ENCODE peak calls at places on chromosomes 3 and 15, in ten cellular contexts. One of them, this sample, is unnamed.

GRCh38 chr3:35338186-35338585 is 301.1 kb upstream of the ARPP21 start:
- DNase-seq in spleen: no peak
- DNase-seq in activated B cell treated with CpG ODN at 0.5 μM for 24 hours: no peak
- DNase-seq in dorsolateral prefrontal cortex: no peak
- DNase-seq in ovary: no peak
- DNase-seq in fibroblast of pulmonary artery: no peak
- DNase-seq in WTC11: no peak
- DNase-seq in heart right ventricle: no peak
- DNase-seq in BE2C: no peak
- DNase-seq in OCI-LY7: no peak
- DNase-seq in this sample: no peak

GRCh38 chr15:95551580-95551979 is 778.9 kb upstream of the NR2F2 start:
- DNase-seq in activated B cell treated with CpG ODN at 0.5 μM for 24 hours: no peak
- DNase-seq in fibroblast of pulmonary artery: no peak
- DNase-seq in OCI-LY7: no peak
- DNase-seq in spleen: no peak
- DNase-seq in heart right ventricle: no peak
- DNase-seq in ovary: no peak
- DNase-seq in BE2C: no peak
- DNase-seq in dorsolateral prefrontal cortex: no peak
- DNase-seq in WTC11: no peak
- DNase-seq in this sample: no peak

GRCh38 chr15:63156708-63157065 is 590 bp downstream of the RPS27L start:
- DNase-seq in spleen: no peak
- DNase-seq in BE2C: no peak
- DNase-seq in WTC11: no peak
- DNase-seq in heart right ventricle: peak; percentile 20
- DNase-seq in dorsolateral prefrontal cortex: no peak
- DNase-seq in ovary: no peak
- DNase-seq in activated B cell treated with CpG ODN at 0.5 μM for 24 hours: no peak
- DNase-seq in OCI-LY7: peak; percentile 35
- DNase-seq in fibroblast of pulmonary artery: peak; percentile 54
- DNase-seq in this sample: no peak

GRCh38 chr3:46714728-46715506 is 2.8 kb downstream of the PRSS50 start:
- DNase-seq in heart right ventricle: peak; percentile 2
- DNase-seq in ovary: no peak
- DNase-seq in fibroblast of pulmonary artery: no peak
- DNase-seq in spleen: no peak
- DNase-seq in WTC11: no peak
- DNase-seq in activated B cell treated with CpG ODN at 0.5 μM for 24 hours: no peak
- DNase-seq in dorsolateral prefrontal cortex: no peak
- DNase-seq in BE2C: no peak
- DNase-seq in OCI-LY7: no peak
- DNase-seq in this sample: no peak

GRCh38 chr3:47432673-47433072 is 43.1 kb downstream of the SCAP start:
- DNase-seq in OCI-LY7: no peak
- DNase-seq in activated B cell treated with CpG ODN at 0.5 μM for 24 hours: no peak
- DNase-seq in dorsolateral prefrontal cortex: no peak
- DNase-seq in fibroblast of pulmonary artery: no peak
- DNase-seq in spleen: no peak
- DNase-seq in WTC11: no peak
- DNase-seq in ovary: no peak
- DNase-seq in BE2C: no peak
- DNase-seq in heart right ventricle: no peak
- DNase-seq in this sample: no peak

GRCh38 chr15:85927936-85928537 is 133.3 kb upstream of the KLHL25 start:
- DNase-seq in BE2C: no peak
- DNase-seq in dorsolateral prefrontal cortex: no peak
- DNase-seq in heart right ventricle: no peak
- DNase-seq in ovary: no peak
- DNase-seq in fibroblast of pulmonary artery: no peak
- DNase-seq in OCI-LY7: no peak
- DNase-seq in WTC11: no peak
- DNase-seq in spleen: no peak
- DNase-seq in activated B cell treated with CpG ODN at 0.5 μM for 24 hours: no peak
- DNase-seq in this sample: no peak

GRCh38 chr3:165854696-165855095 is 17.5 kb upstream of the BCHE start:
- DNase-seq in ovary: no peak
- DNase-seq in BE2C: no peak
- DNase-seq in heart right ventricle: no peak
- DNase-seq in WTC11: no peak
- DNase-seq in activated B cell treated with CpG ODN at 0.5 μM for 24 hours: no peak
- DNase-seq in spleen: no peak
- DNase-seq in dorsolateral prefrontal cortex: no peak
- DNase-seq in OCI-LY7: peak; percentile 33
- DNase-seq in fibroblast of pulmonary artery: peak; percentile 38
- DNase-seq in this sample: no peak

GRCh38 chr3:186209810-186210752 is 101.2 kb upstream of the ETV5 start:
- DNase-seq in spleen: no peak
- DNase-seq in dorsolateral prefrontal cortex: peak; percentile 90
- DNase-seq in fibroblast of pulmonary artery: peak; percentile 62
- DNase-seq in activated B cell treated with CpG ODN at 0.5 μM for 24 hours: no peak
- DNase-seq in heart right ventricle: peak; percentile 58
- DNase-seq in WTC11: peak; percentile 26
- DNase-seq in OCI-LY7: peak; percentile 46
- DNase-seq in BE2C: peak; percentile 54
- DNase-seq in ovary: peak; percentile 66
- DNase-seq in this sample: peak; percentile 51

GRCh38 chr15:39124925-39125625 is 455.8 kb upstream of the THBS1 start:
- DNase-seq in dorsolateral prefrontal cortex: no peak
- DNase-seq in activated B cell treated with CpG ODN at 0.5 μM for 24 hours: no peak
- DNase-seq in OCI-LY7: no peak
- DNase-seq in heart right ventricle: no peak
- DNase-seq in spleen: no peak
- DNase-seq in WTC11: no peak
- DNase-seq in fibroblast of pulmonary artery: no peak
- DNase-seq in ovary: no peak
- DNase-seq in BE2C: no peak
- DNase-seq in this sample: no peak

GRCh38 chr15:39127151-39127815 is 453.6 kb upstream of the THBS1 start:
- DNase-seq in fibroblast of pulmonary artery: peak; percentile 83
- DNase-seq in WTC11: no peak
- DNase-seq in ovary: no peak
- DNase-seq in dorsolateral prefrontal cortex: no peak
- DNase-seq in spleen: no peak
- DNase-seq in heart right ventricle: no peak
- DNase-seq in activated B cell treated with CpG ODN at 0.5 μM for 24 hours: no peak
- DNase-seq in BE2C: no peak
- DNase-seq in OCI-LY7: no peak
- DNase-seq in this sample: no peak

GRCh38 chr15:39127925-39128617 is 452.8 kb upstream of the THBS1 start:
- DNase-seq in BE2C: peak; percentile 16
- DNase-seq in ovary: no peak
- DNase-seq in activated B cell treated with CpG ODN at 0.5 μM for 24 hours: no peak
- DNase-seq in heart right ventricle: no peak
- DNase-seq in fibroblast of pulmonary artery: peak; percentile 99
- DNase-seq in WTC11: no peak
- DNase-seq in spleen: no peak
- DNase-seq in OCI-LY7: no peak
- DNase-seq in dorsolateral prefrontal cortex: no peak
- DNase-seq in this sample: no peak

GRCh38 chr15:39124155-39124924 is 456.5 kb upstream of the THBS1 start:
- DNase-seq in activated B cell treated with CpG ODN at 0.5 μM for 24 hours: no peak
- DNase-seq in dorsolateral prefrontal cortex: no peak
- DNase-seq in BE2C: no peak
- DNase-seq in ovary: no peak
- DNase-seq in OCI-LY7: no peak
- DNase-seq in heart right ventricle: no peak
- DNase-seq in WTC11: no peak
- DNase-seq in fibroblast of pulmonary artery: peak; percentile 61
- DNase-seq in spleen: no peak
- DNase-seq in this sample: no peak

DNA sequence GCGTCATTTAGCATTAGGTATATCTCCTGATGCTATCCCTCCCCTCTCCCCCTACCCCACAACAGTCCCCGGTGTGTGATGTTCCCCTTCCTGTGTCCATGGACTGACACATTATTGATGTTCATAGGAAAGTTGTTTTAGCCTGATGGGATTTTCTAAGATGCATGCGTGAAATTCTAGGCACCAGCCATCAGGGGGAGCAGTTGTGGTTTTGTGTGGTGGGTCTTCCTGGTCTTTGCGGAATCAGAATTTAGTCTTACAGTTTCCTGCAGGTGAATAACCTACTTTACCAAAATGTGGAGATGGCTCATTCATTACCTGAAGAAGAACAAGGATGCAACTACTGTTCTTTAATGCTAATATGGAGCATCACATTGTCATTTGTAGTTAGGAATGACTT is 455.0 kb upstream of the THBS1 start:
- DNase-seq in activated B cell treated with CpG ODN at 0.5 μM for 24 hours: no peak
- DNase-seq in OCI-LY7: peak; percentile 31
- DNase-seq in spleen: no peak
- DNase-seq in WTC11: peak; percentile 30
- DNase-seq in fibroblast of pulmonary artery: peak; percentile 69
- DNase-seq in BE2C: peak; percentile 51
- DNase-seq in heart right ventricle: no peak
- DNase-seq in ovary: no peak
- DNase-seq in dorsolateral prefrontal cortex: no peak
- DNase-seq in this sample: no peak
- TF ChIP-seq CTCF in activated B cell treated with CpG ODN at 0.5 μM for 24 hours: no peak
- TF ChIP-seq CTCF in OCI-LY7: peak; percentile 77
- TF ChIP-seq CTCF in spleen: peak; percentile 56
- TF ChIP-seq CTCF in WTC11: peak; percentile 57
- TF ChIP-seq CTCF in fibroblast of pulmonary artery: peak; percentile 58
- TF ChIP-seq CTCF in BE2C: peak; percentile 87
- TF ChIP-seq CTCF in heart right ventricle: peak; percentile 41
- TF ChIP-seq CTCF in ovary: no peak
- TF ChIP-seq CTCF in dorsolateral prefrontal cortex: peak; percentile 38
- TF ChIP-seq CTCF in this sample: peak; percentile 54

DNA sequence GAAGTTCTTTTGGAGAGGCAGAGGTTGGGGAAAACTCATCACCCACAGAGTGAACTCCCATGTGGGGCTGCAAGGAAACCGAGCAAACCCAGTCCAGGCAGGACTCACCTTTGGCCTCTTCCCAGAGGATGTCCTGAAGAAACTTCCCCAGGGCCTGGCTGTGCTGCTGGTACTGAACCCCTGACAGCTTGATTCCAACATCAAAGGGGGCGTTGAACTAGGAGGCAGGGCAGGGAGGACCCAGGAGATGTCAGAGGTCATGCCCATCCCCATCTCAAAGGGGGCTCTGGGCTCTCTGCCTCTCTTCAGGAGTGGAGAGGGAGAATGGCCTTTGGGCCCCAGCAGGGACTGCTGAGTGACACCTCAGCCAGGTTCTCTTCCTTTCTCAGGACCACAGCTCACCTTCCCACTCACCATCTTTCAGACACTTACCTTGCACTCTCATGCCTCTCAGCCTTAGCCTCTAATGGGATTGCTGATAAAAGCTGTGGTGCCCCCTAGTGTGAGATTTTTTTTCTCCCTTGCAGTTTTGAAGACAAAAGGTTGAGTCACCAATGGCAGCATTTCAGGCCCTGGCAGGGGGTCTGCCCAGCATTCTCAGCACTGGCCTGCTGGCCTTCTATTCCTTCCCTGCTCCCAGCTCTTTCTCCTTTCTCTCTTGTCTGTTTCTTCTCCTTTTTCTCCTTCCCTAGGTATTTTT is 6.0 kb downstream of the GHRL start:
- DNase-seq in spleen: no peak
- DNase-seq in activated B cell treated with CpG ODN at 0.5 μM for 24 hours: no peak
- DNase-seq in BE2C: no peak
- DNase-seq in heart right ventricle: no peak
- DNase-seq in ovary: no peak
- DNase-seq in WTC11: no peak
- DNase-seq in OCI-LY7: peak; percentile 69
- DNase-seq in fibroblast of pulmonary artery: peak; percentile 83
- DNase-seq in dorsolateral prefrontal cortex: no peak
- DNase-seq in this sample: no peak
- TF ChIP-seq CTCF in spleen: peak; percentile 61
- TF ChIP-seq CTCF in activated B cell treated with CpG ODN at 0.5 μM for 24 hours: no peak
- TF ChIP-seq CTCF in BE2C: no peak
- TF ChIP-seq CTCF in heart right ventricle: peak; percentile 49
- TF ChIP-seq CTCF in ovary: no peak
- TF ChIP-seq CTCF in WTC11: no peak
- TF ChIP-seq CTCF in OCI-LY7: peak; percentile 74
- TF ChIP-seq CTCF in fibroblast of pulmonary artery: peak; percentile 49
- TF ChIP-seq CTCF in dorsolateral prefrontal cortex: peak; percentile 41
- TF ChIP-seq CTCF in this sample: no peak

DNA sequence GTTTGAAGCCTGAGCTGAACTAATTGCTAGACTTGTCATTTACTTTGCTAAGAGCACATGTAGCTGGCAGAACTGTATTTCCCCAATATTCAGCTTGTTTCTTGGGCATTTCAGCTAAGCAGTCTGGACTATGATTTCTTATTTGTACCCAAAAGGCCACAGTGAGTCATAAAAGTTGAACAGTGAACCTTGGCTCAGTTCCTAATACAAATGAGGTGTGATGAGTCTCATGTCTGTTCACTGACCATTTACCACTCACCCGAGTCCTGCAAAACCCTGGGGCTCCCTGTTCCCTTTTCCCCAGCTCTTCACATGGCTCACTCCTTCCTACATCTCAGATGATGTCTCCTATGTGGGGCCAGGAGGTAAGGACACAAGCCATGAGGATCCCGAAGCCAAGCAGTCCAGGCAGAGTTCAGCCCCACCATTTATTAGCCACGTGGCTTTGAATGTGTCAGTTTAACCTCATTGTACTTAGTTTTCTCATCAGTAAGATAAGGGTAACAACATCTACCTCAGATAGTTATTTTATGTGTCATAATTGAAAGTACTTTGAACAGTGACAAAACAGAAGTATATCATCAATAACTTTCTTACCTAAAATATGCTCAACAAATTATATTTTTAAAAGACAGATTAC is 239.3 kb downstream of the IL5RA start:
- DNase-seq in fibroblast of pulmonary artery: no peak
- DNase-seq in BE2C: no peak
- DNase-seq in spleen: no peak
- DNase-seq in dorsolateral prefrontal cortex: no peak
- DNase-seq in heart right ventricle: no peak
- DNase-seq in ovary: no peak
- DNase-seq in OCI-LY7: no peak
- DNase-seq in activated B cell treated with CpG ODN at 0.5 μM for 24 hours: no peak
- DNase-seq in WTC11: no peak
- DNase-seq in this sample: no peak
- TF ChIP-seq CTCF in fibroblast of pulmonary artery: no peak
- TF ChIP-seq CTCF in BE2C: no peak
- TF ChIP-seq CTCF in spleen: no peak
- TF ChIP-seq CTCF in dorsolateral prefrontal cortex: no peak
- TF ChIP-seq CTCF in heart right ventricle: no peak
- TF ChIP-seq CTCF in ovary: no peak
- TF ChIP-seq CTCF in OCI-LY7: no peak
- TF ChIP-seq CTCF in activated B cell treated with CpG ODN at 0.5 μM for 24 hours: no peak
- TF ChIP-seq CTCF in WTC11: no peak
- TF ChIP-seq CTCF in this sample: no peak

GRCh38 chr15:88469321-88469720 is 1.8 kb downstream of the MRPS11 start:
- DNase-seq in BE2C: no peak
- DNase-seq in ovary: no peak
- DNase-seq in OCI-LY7: no peak
- DNase-seq in spleen: no peak
- DNase-seq in WTC11: no peak
- DNase-seq in dorsolateral prefrontal cortex: no peak
- DNase-seq in heart right ventricle: no peak
- DNase-seq in activated B cell treated with CpG ODN at 0.5 μM for 24 hours: no peak
- DNase-seq in fibroblast of pulmonary artery: no peak
- DNase-seq in this sample: no peak

GRCh38 chr15:88467935-88468528 is 524 bp downstream of the MRPS11 start:
- DNase-seq in OCI-LY7: peak; percentile 40
- DNase-seq in spleen: no peak
- DNase-seq in fibroblast of pulmonary artery: peak; percentile 21
- DNase-seq in heart right ventricle: no peak
- DNase-seq in WTC11: no peak
- DNase-seq in dorsolateral prefrontal cortex: no peak
- DNase-seq in activated B cell treated with CpG ODN at 0.5 μM for 24 hours: no peak
- DNase-seq in ovary: no peak
- DNase-seq in BE2C: peak; percentile 51
- DNase-seq in this sample: no peak

GRCh38 chr15:88472225-88472624 is 4.7 kb downstream of the MRPS11 start:
- DNase-seq in ovary: no peak
- DNase-seq in BE2C: no peak
- DNase-seq in activated B cell treated with CpG ODN at 0.5 μM for 24 hours: no peak
- DNase-seq in spleen: no peak
- DNase-seq in OCI-LY7: no peak
- DNase-seq in heart right ventricle: no peak
- DNase-seq in WTC11: no peak
- DNase-seq in dorsolateral prefrontal cortex: no peak
- DNase-seq in fibroblast of pulmonary artery: no peak
- DNase-seq in this sample: no peak

GRCh38 chr15:88467073-88467934 is at the start of the genes MRPL46 and MRPS11:
- DNase-seq in ovary: peak; percentile 91
- DNase-seq in dorsolateral prefrontal cortex: peak; percentile 94
- DNase-seq in spleen: peak; percentile 96
- DNase-seq in WTC11: peak; percentile 87
- DNase-seq in activated B cell treated with CpG ODN at 0.5 μM for 24 hours: peak; percentile 82
- DNase-seq in OCI-LY7: peak; percentile 94
- DNase-seq in BE2C: peak; percentile 92
- DNase-seq in fibroblast of pulmonary artery: peak; percentile 88
- DNase-seq in heart right ventricle: peak; percentile 90
- DNase-seq in this sample: peak; percentile 95

DNA sequence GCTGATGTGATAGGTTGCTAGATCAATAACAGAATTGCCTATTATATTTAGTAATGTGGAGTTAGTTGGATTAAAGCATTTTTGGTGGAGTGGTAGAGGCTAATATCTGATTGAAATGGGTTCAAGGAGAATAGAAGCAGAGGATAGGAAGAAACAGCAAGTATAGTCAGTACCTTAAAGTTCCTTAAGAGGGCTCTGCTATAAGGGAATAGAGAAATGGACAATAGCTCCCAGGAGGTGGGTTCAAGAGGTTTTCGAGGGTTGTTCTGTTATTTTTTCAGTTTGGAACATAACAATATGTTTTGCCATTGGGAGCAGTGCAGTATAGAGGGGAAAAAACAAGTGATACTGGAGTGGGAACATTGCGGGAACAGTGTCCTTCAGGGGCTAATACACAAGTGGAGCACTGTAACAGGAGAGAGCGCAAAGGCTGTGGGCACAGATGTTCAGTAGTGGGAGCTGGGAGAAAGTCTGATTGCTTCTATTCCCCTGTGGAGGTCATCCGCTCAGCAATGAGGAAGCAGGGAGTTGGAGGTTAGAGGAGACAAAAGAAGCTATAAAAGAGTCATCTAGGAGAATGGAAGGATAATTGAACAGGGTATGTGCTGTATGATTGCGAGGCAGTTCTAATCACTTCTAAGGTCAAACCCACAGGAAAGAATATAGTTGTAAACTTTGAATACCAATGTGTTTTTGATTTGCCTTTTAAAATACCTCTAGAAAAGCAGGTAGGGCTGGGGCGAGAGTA is 3.3 kb downstream of the MRPS11 start:
- DNase-seq in activated B cell treated with CpG ODN at 0.5 μM for 24 hours: no peak
- DNase-seq in WTC11: no peak
- DNase-seq in BE2C: no peak
- DNase-seq in fibroblast of pulmonary artery: no peak
- DNase-seq in ovary: no peak
- DNase-seq in dorsolateral prefrontal cortex: no peak
- DNase-seq in spleen: no peak
- DNase-seq in OCI-LY7: no peak
- DNase-seq in heart right ventricle: no peak
- DNase-seq in this sample: no peak
- TF ChIP-seq CTCF in activated B cell treated with CpG ODN at 0.5 μM for 24 hours: no peak
- TF ChIP-seq CTCF in WTC11: no peak
- TF ChIP-seq CTCF in BE2C: no peak
- TF ChIP-seq CTCF in fibroblast of pulmonary artery: no peak
- TF ChIP-seq CTCF in ovary: no peak
- TF ChIP-seq CTCF in dorsolateral prefrontal cortex: no peak
- TF ChIP-seq CTCF in spleen: no peak
- TF ChIP-seq CTCF in OCI-LY7: peak; percentile 49
- TF ChIP-seq CTCF in heart right ventricle: no peak
- TF ChIP-seq CTCF in this sample: no peak

This sample was measured in left lung.